ENCODE peak calls at places on chromosomes 3 and 15, in five cellular contexts. H is uterus, Z is Peyer's patch, D is tibial artery, M is cardiac fibroblast. E is an unnamed sample.

GRCh38 chr3:45553469-45553974 is 41.0 kb upstream of the LIMD1 start:
- DNase-seq in D (no peak), Z (no peak), M (peak), H (peak), E (peak)

GRCh38 chr3:11545186-11545851 is 98.4 kb downstream of the VGLL4 start:
- DNase-seq in H (no peak), M (no peak), Z (no peak), D (peak), E (peak)

GRCh38 chr15:79673416-79674123 is 223.2 kb downstream of the MTHFS start:
- DNase-seq in Z (no peak), M (peak), D (no peak), H (no peak), E (no peak)

GRCh38 chr15:82545478-82545877 is 5.2 kb upstream of the RPS17 start:
- DNase-seq in M (no peak), Z (no peak), H (no peak), D (no peak), E (no peak)

GRCh38 chr15:48963524-48964113 is at the start of gene SHC4:
- DNase-seq in Z (peak), M (peak), H (peak), D (peak), E (peak)

GRCh38 chr3:134239538-134239937 is 11.1 kb downstream of the RYK start:
- DNase-seq in M (peak), Z (no peak), D (no peak), H (no peak), E (no peak)

GRCh38 chr15:83435202-83435601 is 11.9 kb upstream of the SH3GL3 start:
- DNase-seq in D (no peak), H (no peak), M (no peak), Z (no peak), E (no peak)

GRCh38 chr3:105835606-105836005 is 33.2 kb downstream of the CBLB start:
- DNase-seq in Z (no peak), M (no peak), D (no peak), H (no peak), E (no peak)

GRCh38 chr15:31446546-31446945 is 119.9 kb downstream of the KLF13 start:
- DNase-seq in M (no peak), D (no peak), H (no peak), Z (no peak), E (no peak)

GRCh38 chr3:182490601-182491485 is 302.5 kb upstream of the ATP11B start:
- DNase-seq in Z (no peak), H (no peak), D (no peak), M (peak), E (peak)

GRCh38 chr3:148962513-148962912 is 28.8 kb upstream of the GYG1 start:
- DNase-seq in H (no peak), Z (no peak), D (no peak), M (peak), E (peak)

GRCh38 chr3:46312996-46313395 is 40.9 kb upstream of the CCR2 start:
- DNase-seq in M (peak), D (no peak), Z (no peak), H (no peak), E (peak)

GRCh38 chr3:105259505-105259904 is 107.2 kb upstream of the ALCAM start:
- DNase-seq in H (no peak), Z (no peak), M (no peak), D (no peak), E (no peak)

GRCh38 chr3:124981472-124981871 is 46.9 kb upstream of the MUC13 start:
- DNase-seq in M (no peak), Z (no peak), D (no peak), H (no peak), E (no peak)

GRCh38 chr3:16896094-16896627 is 11.4 kb downstream of the PLCL2 start:
- DNase-seq in H (no peak), D (no peak), Z (no peak), M (no peak), E (no peak)

GRCh38 chr3:40487172-40487571 is 10.2 kb downstream of the ZNF619 start:
- DNase-seq in Z (no peak), D (no peak), H (no peak), M (no peak), E (no peak)

GRCh38 chr15:60297047-60297446 is 100.7 kb downstream of the ANXA2 start:
- DNase-seq in D (no peak), Z (no peak), M (no peak), H (no peak), E (no peak)

GRCh38 chr15:42084465-42085235 is 9.7 kb downstream of the PLA2G4D start:
- DNase-seq in D (peak), Z (peak), H (peak), M (peak), E (peak)

GRCh38 chr3:124572851-124573405 is 157.3 kb upstream of the UMPS start:
- DNase-seq in D (no peak), Z (no peak), H (no peak), M (no peak), E (no peak)

GRCh38 chr15:65189102-65189740 is 4.1 kb upstream of the CLPX start:
- DNase-seq in M (peak), Z (no peak), H (no peak), D (no peak), E (peak)

GRCh38 chr3:123287962-123288302 is 86.2 kb downstream of the SEC22A start:
- DNase-seq in Z (no peak), M (no peak), D (peak), H (no peak), E (no peak)

GRCh38 chr15:70057931-70058641 is 39.6 kb downstream of the TLE3 start:
- DNase-seq in H (peak), D (peak), Z (peak), M (no peak), E (no peak)

GRCh38 chr15:100785181-100786138 is 94.2 kb upstream of the ALDH1A3 start:
- DNase-seq in M (no peak), Z (peak), D (peak), H (no peak), E (no peak)

GRCh38 chr3:49772703-49773102 is 13.6 kb downstream of the IP6K1 start:
- DNase-seq in H (no peak), M (no peak), Z (no peak), D (no peak), E (no peak)

GRCh38 chr15:89492934-89493631 is 3.3 kb downstream of the RHCG start:
- DNase-seq in Z (no peak), D (peak), M (no peak), H (no peak), E (no peak)

GRCh38 chr15:29668120-29668602 is 154.1 kb downstream of the TJP1 start:
- DNase-seq in H (peak), D (no peak), M (peak), Z (peak), E (peak)

GRCh38 chr15:57668074-57668473 is 38.4 kb upstream of the POLR2M start:
- DNase-seq in D (no peak), Z (no peak), H (no peak), M (no peak), E (no peak)

GRCh38 chr3:129829640-129830039 is 63.9 kb downstream of the TMCC1 start:
- DNase-seq in D (peak), Z (no peak), H (peak), M (peak), E (peak)

GRCh38 chr3:129820587-129820986 is 72.9 kb downstream of the TMCC1 start:
- DNase-seq in H (no peak), D (no peak), M (peak), Z (no peak), E (peak)

GRCh38 chr3:129822679-129823078 is 70.8 kb downstream of the TMCC1 start:
- DNase-seq in D (no peak), M (peak), H (no peak), Z (no peak), E (peak)

GRCh38 chr3:129827765-129828164 is 65.7 kb downstream of the TMCC1 start:
- DNase-seq in H (no peak), D (no peak), M (no peak), Z (no peak), E (no peak)

GRCh38 chr3:129824926-129825541 is 68.5 kb downstream of the TMCC1 start:
- DNase-seq in D (no peak), M (peak), H (no peak), Z (no peak), E (peak)
- H3K4me3 ChIP-seq in D (no peak), M (no peak), H (no peak), Z (no peak), E (no peak)

DNA sequence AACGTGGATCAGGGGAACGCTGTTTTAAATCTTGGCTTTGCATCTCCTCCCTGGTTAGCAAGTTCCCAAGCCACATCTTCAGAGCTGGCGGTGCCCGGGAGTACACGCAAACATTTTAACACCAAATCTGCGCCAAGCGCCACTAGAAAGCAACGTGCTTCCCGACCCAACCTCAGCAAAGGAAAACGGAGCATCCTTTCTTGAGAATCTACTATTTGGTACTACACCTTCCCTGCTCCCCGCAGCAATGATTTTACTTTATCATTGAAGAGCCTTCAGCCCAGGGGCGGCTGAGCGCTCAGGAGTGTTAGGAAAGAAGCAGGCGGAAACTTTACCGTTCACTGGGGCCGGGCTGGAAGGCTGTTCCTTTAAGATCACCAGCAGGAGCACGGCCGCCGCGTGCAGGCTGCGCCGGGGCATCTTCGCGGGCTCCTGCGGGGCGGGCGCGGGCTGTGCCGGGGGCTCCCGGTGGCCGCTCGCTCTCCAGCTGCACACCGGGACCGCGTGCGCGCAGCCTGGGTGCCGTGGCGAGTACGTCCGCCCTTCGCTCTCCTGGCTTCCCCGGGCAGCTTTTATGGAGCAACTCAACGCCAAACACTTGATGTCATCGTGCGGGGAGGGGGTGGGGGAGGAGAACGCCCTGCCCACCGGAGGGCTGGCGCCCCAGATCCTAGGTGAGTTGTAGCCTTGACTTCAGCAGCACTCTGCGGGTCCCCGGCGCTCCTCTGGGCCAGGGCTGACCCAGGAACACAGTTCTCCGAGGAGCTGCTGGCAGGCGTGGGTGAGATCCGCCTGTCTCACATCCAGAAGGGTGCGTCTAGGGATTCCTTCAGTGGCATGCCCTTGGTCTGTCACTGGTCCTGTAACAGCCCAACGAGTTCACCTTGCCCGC is at the start of gene CA12:
- DNase-seq in H (peak), M (peak), Z (peak), D (no peak), E (peak)
- TF ChIP-seq CTCF in H (no peak), M (no peak), Z (no peak), D (no peak), E (no peak)

GRCh38 chr3:128492353-128493220 is at the start of gene GATA2:
- DNase-seq in Z (peak), M (no peak), H (peak), D (peak), E (no peak)
- H3K4me3 ChIP-seq in Z (no peak), M (no peak), H (peak), D (no peak), E (no peak)

GRCh38 chr3:180631317-180631716 is 29.4 kb downstream of the TTC14 start:
- DNase-seq in H (no peak), M (no peak), Z (no peak), D (no peak), E (no peak)
- TF ChIP-seq CTCF in H (no peak), M (peak), Z (no peak), D (no peak), E (peak)

GRCh38 chr15:67137951-67138935 is 72.8 kb downstream of the SMAD3 start:
- DNase-seq in Z (no peak), H (peak), D (peak), M (no peak), E (peak)

GRCh38 chr15:67137319-67137718 is 71.9 kb downstream of the SMAD3 start:
- DNase-seq in H (no peak), M (no peak), D (no peak), Z (no peak), E (no peak)

GRCh38 chr15:67136802-67137201 is 71.4 kb downstream of the SMAD3 start:
- DNase-seq in Z (no peak), D (peak), H (peak), M (no peak), E (no peak)

GRCh38 chr15:67140078-67140833 is 74.9 kb downstream of the SMAD3 start:
- DNase-seq in H (no peak), D (peak), Z (no peak), M (no peak), E (no peak)

DNA sequence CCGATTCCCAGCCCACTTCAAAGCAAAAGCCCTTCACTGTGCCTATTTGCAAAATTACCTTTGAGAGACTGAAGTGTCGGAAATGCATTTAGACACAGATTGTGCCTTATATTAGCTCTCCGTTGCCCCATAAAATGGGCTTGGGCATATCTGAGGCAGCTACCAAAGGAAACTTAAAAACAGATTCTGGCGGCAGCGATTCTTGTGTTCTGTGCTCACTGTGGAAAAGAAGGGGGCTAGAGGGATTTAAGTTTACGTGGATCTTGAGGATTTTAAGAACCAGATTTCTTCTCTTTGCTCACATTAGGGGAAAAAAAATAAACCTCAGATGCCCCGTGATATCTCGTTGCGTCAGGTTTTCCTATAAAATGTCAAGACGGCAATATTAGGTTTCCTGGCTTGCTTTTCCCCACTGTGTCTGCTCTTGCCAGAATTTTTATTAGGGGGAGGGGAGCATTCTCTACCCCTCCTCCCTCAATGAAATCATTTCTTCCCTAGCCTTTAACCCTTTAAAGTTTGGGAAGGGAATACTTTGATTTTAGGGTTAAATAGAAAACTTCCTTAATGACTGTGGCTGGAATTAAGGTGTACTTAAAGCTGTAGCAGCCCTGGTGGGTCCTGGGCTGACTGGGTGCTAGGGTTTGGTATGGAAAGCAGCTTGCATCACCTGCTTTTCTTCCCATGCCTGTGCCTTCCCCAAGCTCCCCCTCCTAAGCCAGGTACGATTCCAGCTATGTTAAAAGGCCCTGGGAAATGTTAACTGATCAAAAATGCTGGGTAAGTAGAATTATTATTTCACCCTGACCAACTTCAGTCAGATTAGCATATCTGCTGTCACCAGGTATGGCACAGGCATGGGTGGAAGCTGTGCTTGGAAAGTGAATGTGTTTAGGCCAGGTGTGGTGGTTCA is 73.8 kb downstream of the SMAD3 start:
- DNase-seq in Z (no peak), D (peak), M (no peak), H (no peak), E (peak)
- H3K4me3 ChIP-seq in Z (no peak), D (no peak), M (no peak), H (peak), E (peak)

E was measured in fibroblast of the aortic adventitia.